ENCODE peak calls at places on chromosomes 6 and 20, in five cellular contexts. G is tibial nerve, S is PC-3, Z is vagina, U is kidney epithelial cell. B is an unnamed sample.

GRCh38 chr20:10218536-10219451 is at the start of gene SNAP25:
- DNase-seq in U (peak; percentile 50), S (peak; percentile 26), Z (no peak), G (no peak), B (no peak)

GRCh38 chr20:49400904-49401303 is 81.6 kb downstream of the KCNB1 start:
- DNase-seq in U (no peak), S (no peak), G (no peak), Z (no peak), B (no peak)

GRCh38 chr6:56730663-56731529 is 88.2 kb upstream of the DST start:
- DNase-seq in Z (no peak), U (no peak), S (peak; percentile 85), G (no peak), B (peak; percentile 44)

GRCh38 chr6:10421508-10422281 is 6.8 kb upstream of the TFAP2A start:
- DNase-seq in U (no peak), G (no peak), Z (no peak), S (no peak), B (no peak)

GRCh38 chr6:110529355-110529754 is 52.9 kb upstream of the SLC22A16 start:
- DNase-seq in G (no peak), Z (no peak), U (peak; percentile 47), S (peak; percentile 57), B (no peak)

GRCh38 chr6:141026504-141026903 is 1106.2 kb upstream of the GJE1 start:
- DNase-seq in U (peak; percentile 68), Z (no peak), S (no peak), G (no peak), B (no peak)

GRCh38 chr6:32785781-32786533 is 22.6 kb upstream of the HLA-DQB2 start:
- DNase-seq in Z (no peak), G (no peak), S (peak; percentile 75), U (no peak), B (no peak)

GRCh38 chr6:63272397-63272796 is 47.4 kb downstream of the LGSN start:
- DNase-seq in S (peak; percentile 48), G (no peak), U (no peak), Z (no peak), B (no peak)

GRCh38 chr20:10271470-10272219 is 53.0 kb downstream of the SNAP25 start:
- DNase-seq in U (no peak), Z (no peak), S (no peak), G (no peak), B (no peak)

GRCh38 chr6:160956300-160957035 is 35.1 kb upstream of the MAP3K4 start:
- DNase-seq in G (no peak), S (no peak), U (no peak), Z (no peak), B (no peak)

GRCh38 chr6:38153511-38153910 is 334.0 kb downstream of the ZFAND3 start:
- DNase-seq in S (no peak), G (no peak), Z (no peak), U (no peak), B (no peak)

GRCh38 chr20:21529863-21530262 is 16.0 kb upstream of the NKX2-2 start:
- DNase-seq in Z (peak; percentile 4), S (peak; percentile 23), U (no peak), G (no peak), B (no peak)

GRCh38 chr20:50130995-50131394 is 18.0 kb upstream of the UBE2V1 start:
- DNase-seq in Z (no peak), G (no peak), S (no peak), U (no peak), B (no peak)

GRCh38 chr6:54891536-54891935 is 45.0 kb downstream of the FAM83B start:
- DNase-seq in U (no peak), G (no peak), Z (no peak), S (peak; percentile 66), B (no peak)

GRCh38 chr20:51062065-51062464 is 39.2 kb upstream of the KCNG1 start:
- DNase-seq in U (no peak), G (no peak), Z (no peak), S (no peak), B (no peak)

GRCh38 chr6:25089442-25089841 is 153.7 kb upstream of the RIPOR2 start:
- DNase-seq in U (no peak), S (no peak), Z (no peak), G (no peak), B (no peak)

GRCh38 chr6:14317616-14318015 is 200.0 kb downstream of the CD83 start:
- DNase-seq in Z (no peak), S (no peak), U (no peak), G (no peak), B (no peak)

GRCh38 chr6:111406200-111406711 is 76.8 kb downstream of the REV3L start:
- DNase-seq in S (no peak), G (no peak), Z (no peak), U (no peak), B (no peak)

GRCh38 chr6:57283096-57283495 is 34.3 kb upstream of the PRIM2 start:
- DNase-seq in Z (no peak), G (no peak), U (no peak), S (no peak), B (no peak)

GRCh38 chr20:32216396-32217142 is 8.9 kb downstream of the POFUT1 start:
- DNase-seq in S (no peak), U (no peak), Z (no peak), G (no peak), B (no peak)

GRCh38 chr6:163491901-163492300 is 77.4 kb downstream of the QKI start:
- DNase-seq in S (no peak), U (no peak), Z (no peak), G (no peak), B (no peak)

GRCh38 chr6:52530351-52530750 is 46.5 kb downstream of the TRAM2 start:
- DNase-seq in U (no peak), Z (no peak), S (no peak), G (no peak), B (no peak)

GRCh38 chr6:152948150-152948768 is 34.6 kb downstream of the FBXO5 start:
- DNase-seq in G (no peak), S (peak; percentile 66), Z (no peak), U (no peak), B (no peak)

GRCh38 chr6:87869064-87869685 is 167.1 kb upstream of the AKIRIN2 start:
- DNase-seq in Z (no peak), U (no peak), S (no peak), G (no peak), B (no peak)

DNA sequence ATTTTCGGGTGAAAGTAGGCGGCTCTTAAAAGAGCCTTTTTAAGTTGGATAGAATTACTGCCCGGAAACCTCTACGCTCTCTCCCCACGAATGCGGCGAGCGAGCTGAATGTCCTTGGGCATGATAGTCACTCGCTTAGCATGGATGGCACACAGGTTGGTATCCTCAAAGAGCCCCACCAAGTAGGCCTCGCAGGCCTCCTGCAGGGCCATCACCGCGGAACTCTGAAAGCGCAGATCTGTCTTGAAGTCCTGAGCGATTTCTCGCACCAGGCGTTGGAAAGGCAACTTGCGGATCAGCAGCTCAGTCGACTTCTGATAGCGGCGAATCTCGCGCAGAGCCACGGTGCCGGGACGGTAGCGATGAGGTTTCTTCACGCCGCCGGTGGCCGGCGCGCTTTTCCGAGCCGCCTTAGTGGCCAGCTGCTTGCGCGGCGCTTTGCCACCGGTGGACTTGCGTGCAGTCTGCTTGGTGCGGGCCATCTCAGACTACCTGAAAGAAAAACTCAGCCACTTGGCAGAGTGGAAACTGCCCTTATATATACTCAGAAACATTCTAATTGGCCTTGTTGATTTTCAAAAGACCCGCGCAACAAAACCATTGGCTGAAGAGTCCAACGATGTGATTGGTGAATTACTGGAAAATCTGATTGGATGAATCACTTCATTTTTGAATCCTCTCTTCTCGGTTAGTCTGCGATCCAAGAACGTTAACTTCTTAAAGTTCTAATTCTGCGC is 93.9 kb upstream of the BTN3A2 start:
- DNase-seq in U (peak; percentile 77), G (no peak), Z (no peak), S (no peak), B (peak; percentile 61)
- H3K27me3 ChIP-seq in U (no peaks in the 10 kb centered on the region), G (no peaks in the 10 kb centered on the region), Z (no peaks in the 10 kb centered on the region), S (no peaks in the 10 kb centered on the region), B (no peaks in the 10 kb centered on the region)

DNA sequence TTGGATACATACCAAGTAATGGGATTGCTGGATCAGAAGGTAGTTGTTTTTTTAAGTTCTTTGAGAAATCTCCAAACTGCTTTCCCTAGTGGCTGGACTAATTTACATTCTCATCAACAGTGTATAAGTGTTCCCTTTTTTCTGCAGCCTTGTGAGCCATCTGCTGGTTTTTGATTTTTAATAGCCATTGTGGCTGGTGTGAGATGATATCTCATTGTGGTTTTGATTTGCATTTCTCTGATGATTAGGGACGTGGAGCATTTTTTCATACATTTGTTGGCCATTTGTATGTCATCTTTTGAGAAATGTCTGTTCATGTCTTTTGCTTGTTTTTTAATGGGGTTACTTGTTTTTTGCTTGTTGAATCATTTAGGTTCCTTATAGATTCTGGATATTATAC is 34.8 kb downstream of the TOP1 start:
- DNase-seq in S (no peak), G (no peak), U (no peak), Z (no peak), B (no peak)
- TF ChIP-seq CTCF in S (no peak), G (no peak), U (no peak), Z (no peak), B (no peak)

GRCh38 chr6:50846860-50847171 is 28.1 kb downstream of the TFAP2B start:
- DNase-seq in U (no peak), Z (no peak), G (no peak), S (peak; percentile 5), B (no peak)
- H3K27me3 ChIP-seq in U (peaks cover 46% of the 10 kb centered on the region), Z (peaks cover 6% of the 10 kb centered on the region), G (no peaks in the 10 kb centered on the region), S (peaks cover 67% of the 10 kb centered on the region), B (peaks cover 24% of the 10 kb centered on the region)

DNA sequence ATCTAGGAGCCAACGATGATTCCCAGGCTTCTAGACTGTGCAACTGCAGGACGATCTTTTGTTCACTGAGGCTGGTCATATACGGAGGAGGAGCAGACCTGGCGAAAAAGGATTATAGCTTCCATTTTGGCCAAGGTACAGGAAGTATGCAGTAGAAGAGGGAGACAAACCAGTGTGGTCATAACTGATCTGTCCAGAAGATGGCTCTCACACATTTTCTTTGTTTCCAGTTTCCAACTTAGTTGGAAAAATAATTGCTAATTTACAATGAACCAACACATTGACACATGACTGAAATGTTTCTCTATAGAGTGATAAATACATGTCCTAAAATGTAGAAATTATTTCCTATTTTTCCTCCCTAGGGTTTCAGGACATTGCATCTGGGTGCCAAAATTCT is 364.1 kb upstream of the BTBD3 start:
- DNase-seq in Z (no peak), S (peak; percentile 54), U (no peak), G (no peak), B (no peak)
- TF ChIP-seq CTCF in Z (no peak), S (peak; percentile 76), U (peak; percentile 40), G (no peak), B (peak; percentile 29)

B was measured in BJ.